ENCODE peak calls at places on chromosomes 11 and 22, in four cellular contexts. K is stromal cell of bone marrow, Y is GM19239, Q is fibroblast of lung. D is an unnamed sample.

GRCh38 chr11:104852811-104853210 is 45.4 kb downstream of the CASP12 start:
- DNase-seq in K (no peak), Y (no peak), Q (peak), D (no peak)

GRCh38 chr22:30875481-30876215 is 92.9 kb downstream of the MORC2 start:
- DNase-seq in K (peak), Y (no peak), Q (no peak), D (no peak)

GRCh38 chr22:24247564-24248344 is 2.9 kb upstream of the GGT5 start:
- DNase-seq in K (peak), Y (peak), Q (peak), D (peak)

GRCh38 chr11:74681686-74682651 is 49.3 kb downstream of the CHRDL2 start:
- DNase-seq in K (no peak), Y (no peak), Q (no peak), D (no peak)

GRCh38 chr22:44373234-44373633 is 60.5 kb upstream of the SHISAL1 start:
- DNase-seq in K (no peak), Y (no peak), Q (no peak), D (no peak)

GRCh38 chr11:36868380-36868779 is 270.3 kb upstream of the RAG2 start:
- DNase-seq in K (no peak), Y (no peak), Q (no peak), D (no peak)

GRCh38 chr11:88352139-88352538 is 14.6 kb upstream of the CTSC start:
- DNase-seq in K (no peak), Y (no peak), Q (peak), D (no peak)

GRCh38 chr22:43109511-43109910 is 1.0 kb upstream of the BIK start:
- DNase-seq in K (no peak), Y (no peak), Q (no peak), D (no peak)

GRCh38 chr11:65304110-65304509 is 10.6 kb upstream of the CDC42EP2 start:
- DNase-seq in K (no peak), Y (no peak), Q (no peak), D (no peak)

GRCh38 chr22:21445437-21446127 is 21.6 kb upstream of the TMEM191C start:
- DNase-seq in K (no peak), Y (no peak), Q (no peak), D (no peak)

GRCh38 chr22:37176464-37177061 is 11.5 kb downstream of the C1QTNF6 start:
- DNase-seq in K (peak), Y (peak), Q (peak), D (no peak)

GRCh38 chr11:2378527-2379210 is 1.6 kb downstream of the CD81 start:
- DNase-seq in K (peak), Y (no peak), Q (peak), D (peak)

GRCh38 chr11:362642-363442 is 6.5 kb upstream of the B4GALNT4 start:
- DNase-seq in K (no peak), Y (no peak), Q (no peak), D (no peak)

GRCh38 chr11:59284773-59285129 is 72.0 kb upstream of the MPEG1 start:
- DNase-seq in K (no peak), Y (no peak), Q (no peak), D (no peak)

GRCh38 chr11:72899238-72899637 is 85.0 kb downstream of the ATG16L2 start:
- DNase-seq in K (no peak), Y (no peak), Q (peak), D (no peak)

GRCh38 chr11:83002047-83002446 is 69.7 kb downstream of the RAB30 start:
- DNase-seq in K (no peak), Y (no peak), Q (no peak), D (no peak)

GRCh38 chr11:6475936-6476335 is 2.2 kb upstream of the TRIM3 start:
- DNase-seq in K (no peak), Y (no peak), Q (no peak), D (no peak)

GRCh38 chr11:18361154-18361553 is 33.2 kb upstream of the LDHA start:
- DNase-seq in K (no peak), Y (no peak), Q (no peak), D (no peak)

GRCh38 chr11:48096588-48097525 is 116.5 kb downstream of the PTPRJ start:
- DNase-seq in K (no peak), Y (no peak), Q (peak), D (no peak)

GRCh38 chr22:50640857-50641647 is 13.1 kb upstream of the ARSA start:
- DNase-seq in K (no peak), Y (no peak), Q (no peak), D (no peak)

GRCh38 chr11:121372028-121372427 is 79.5 kb downstream of the SC5D start:
- DNase-seq in K (no peak), Y (no peak), Q (no peak), D (no peak)

D was measured in GM04503.